ENCODE peak calls at places on chromosomes 3 and 15, in nine cellular contexts. Y is activated gamma-delta T cell treated with Interleukin-2 at 50 U/mL for 16 hours; K is LoVo; C is cardiac septum; B is globus pallidus; W is psoas muscle; A is cardiac fibroblast; H is stimulated activated CD4-positive, alpha-beta T cell treated with anti-CD3 and anti-CD28 coated beads, Interleukin-2, amount 100 ng/mL, for 24 hours; M is left cardiac atrium. J is an unnamed sample.

GRCh38 chr15:80732148-80732547 is 37.0 kb downstream of the ABHD17C start:
- DNase-seq in H (no peak), Y (no peak), K (no peak), A (peak; percentile 37), B (no peak), M (no peak), C (no peak), W (no peak), J (no peak)

GRCh38 chr3:5994651-5995050 is 807.1 kb downstream of the EDEM1 start:
- DNase-seq in M (no peak), K (no peak), C (no peak), B (no peak), H (no peak), W (no peak), A (no peak), Y (no peak), J (no peak)

GRCh38 chr3:140377644-140378043 is 300.2 kb upstream of the TRIM42 start:
- DNase-seq in C (no peak), K (no peak), H (no peak), M (no peak), Y (no peak), A (no peak), W (no peak), B (no peak), J (no peak)

GRCh38 chr3:26100176-26100575 is 310.3 kb downstream of the OXSM start:
- DNase-seq in K (no peak), W (no peak), C (no peak), Y (no peak), H (no peak), B (no peak), A (no peak), M (no peak), J (no peak)

GRCh38 chr15:90191344-90191687 is 9.8 kb upstream of the SEMA4B start:
- DNase-seq in A (no peak), C (no peak), H (no peak), B (peak; percentile 31), K (no peak), M (no peak), Y (no peak), W (no peak), J (no peak)

GRCh38 chr3:138812806-138813205 is 21.9 kb downstream of the PIK3CB start:
- DNase-seq in A (peak; percentile 57), K (no peak), B (no peak), H (no peak), C (no peak), Y (no peak), W (no peak), M (no peak), J (no peak)

GRCh38 chr3:108468577-108468976 is 41.8 kb downstream of the MYH15 start:
- DNase-seq in W (no peak), C (no peak), A (no peak), Y (no peak), B (no peak), M (no peak), H (no peak), K (no peak), J (no peak)

GRCh38 chr3:122794779-122795673 is at the start of gene SLC49A4:
- DNase-seq in B (peak; percentile 74), C (peak; percentile 91), W (peak; percentile 81), Y (peak; percentile 65), A (peak; percentile 79), M (peak; percentile 79), H (peak; percentile 70), K (peak; percentile 83), J (peak; percentile 68)

GRCh38 chr15:84863480-84864428 is 20.7 kb upstream of the SLC28A1 start:
- DNase-seq in K (no peak), M (no peak), A (peak; percentile 70), B (peak; percentile 20), W (no peak), H (no peak), Y (no peak), C (no peak), J (no peak)

GRCh38 chr3:106570426-106570825 is 701.6 kb upstream of the CBLB start:
- DNase-seq in Y (no peak), W (no peak), C (no peak), A (no peak), K (no peak), M (no peak), B (no peak), H (no peak), J (no peak)

GRCh38 chr15:68774521-68775293 is 46.0 kb downstream of the ANP32A start:
- DNase-seq in H (no peak), W (no peak), K (no peak), C (no peak), Y (no peak), B (no peak), A (peak; percentile 67), M (peak; percentile 53), J (no peak)

GRCh38 chr3:149628957-149629670 is 28.7 kb downstream of the WWTR1 start:
- DNase-seq in K (no peak), W (no peak), M (no peak), B (no peak), A (peak; percentile 58), H (no peak), C (no peak), Y (no peak), J (no peak)

GRCh38 chr15:98804057-98804380 is 155.7 kb downstream of the IGF1R start:
- DNase-seq in H (no peak), B (no peak), W (no peak), A (peak; percentile 8), K (no peak), M (no peak), C (no peak), Y (no peak), J (no peak)

GRCh38 chr3:36877930-36878685 is 66.7 kb downstream of the TRANK1 start:
- DNase-seq in M (no peak), B (no peak), K (no peak), W (no peak), C (no peak), A (no peak), Y (no peak), H (no peak), J (no peak)

GRCh38 chr15:48191574-48192225 is at the start of gene CTXN2:
- DNase-seq in C (no peak), K (no peak), M (no peak), A (no peak), B (no peak), H (no peak), W (no peak), Y (no peak), J (no peak)

GRCh38 chr3:149563114-149563513 is 88.6 kb downstream of the TM4SF4 start:
- DNase-seq in H (no peak), Y (no peak), K (no peak), C (no peak), M (no peak), A (no peak), B (no peak), W (no peak), J (no peak)

GRCh38 chr3:62587579-62588031 is 214.3 kb upstream of the FEZF2 start:
- DNase-seq in H (no peak), M (no peak), C (no peak), B (no peak), K (no peak), Y (no peak), W (no peak), A (peak; percentile 73), J (no peak)

GRCh38 chr15:74202461-74203401 is at the start of gene STRA6:
- DNase-seq in C (no peak), B (no peak), W (no peak), M (no peak), H (no peak), Y (no peak), K (no peak), A (peak; percentile 35), J (no peak)

GRCh38 chr15:69414702-69415161 is 583 bp downstream of the KIF23 start:
- DNase-seq in C (no peak), Y (no peak), W (no peak), M (peak; percentile 36), H (no peak), K (peak; percentile 75), A (peak; percentile 93), B (no peak), J (no peak)

GRCh38 chr3:67710396-67710795 is 56.0 kb upstream of the SUCLG2 start:
- DNase-seq in W (no peak), A (no peak), C (no peak), B (no peak), Y (no peak), H (no peak), M (no peak), K (no peak), J (no peak)

GRCh38 chr3:43178891-43179366 is 73.0 kb upstream of the POMGNT2 start:
- DNase-seq in C (no peak), W (no peak), Y (no peak), A (peak; percentile 30), B (no peak), M (no peak), H (no peak), K (peak; percentile 93), J (peak; percentile 89)

GRCh38 chr15:59317211-59317610 is 55.5 kb downstream of the MYO1E start:
- DNase-seq in W (no peak), B (no peak), C (no peak), Y (no peak), A (no peak), H (no peak), M (no peak), K (no peak), J (no peak)

GRCh38 chr15:78220713-78221112 is 13.7 kb downstream of the ACSBG1 start:
- DNase-seq in M (no peak), H (no peak), Y (no peak), W (no peak), K (no peak), A (no peak), C (no peak), B (no peak), J (no peak)

GRCh38 chr3:171874251-171874679 is 31.1 kb downstream of the TMEM212 start:
- DNase-seq in A (peak; percentile 94), K (no peak), M (no peak), W (no peak), B (no peak), C (no peak), Y (no peak), H (no peak), J (no peak)

GRCh38 chr3:51295625-51296024 is 89.5 kb upstream of the MANF start:
- DNase-seq in M (no peak), K (no peak), B (no peak), A (no peak), Y (no peak), W (no peak), C (no peak), H (no peak), J (no peak)

GRCh38 chr3:49654955-49655556 is 19.1 kb upstream of the APEH start:
- DNase-seq in M (no peak), H (no peak), K (no peak), A (no peak), Y (no peak), B (no peak), W (no peak), C (no peak), J (no peak)

GRCh38 chr15:92603743-92604470 is 51.7 kb downstream of the FAM174B start:
- DNase-seq in K (no peak), A (peak; percentile 58), B (no peak), W (no peak), C (no peak), H (no peak), Y (no peak), M (no peak), J (no peak)

GRCh38 chr15:69129026-69129385 is 31.4 kb upstream of the GLCE start:
- DNase-seq in H (no peak), B (peak; percentile 58), A (no peak), W (no peak), C (no peak), K (no peak), M (no peak), Y (no peak), J (no peak)

GRCh38 chr15:98776607-98777281 is 128.4 kb downstream of the IGF1R start:
- DNase-seq in K (no peak), Y (peak; percentile 10), M (peak; percentile 49), H (no peak), A (peak; percentile 52), B (no peak), W (peak; percentile 39), C (no peak), J (peak; percentile 28)

GRCh38 chr3:73451276-73451973 is 173.3 kb downstream of the PDZRN3 start:
- DNase-seq in K (no peak), A (no peak), M (no peak), W (no peak), B (no peak), C (no peak), H (no peak), Y (no peak), J (no peak)

J was measured in Peyer's patch.